ENCODE peak calls at places on chromosomes 11 and 22, in eight cellular contexts. One of them, this sample, is unnamed.

GRCh38 chr22:38153821-38154562 is 27.6 kb downstream of the PLA2G6 start:
- DNase-seq in PC-3: no peak
- DNase-seq in sigmoid colon: peak
- DNase-seq in uterus: no peak
- DNase-seq in CD4-positive, alpha-beta T cell: no peak
- DNase-seq in left ventricle myocardium inferior: no peak
- DNase-seq in IMR-90: no peak
- DNase-seq in transverse colon: peak
- DNase-seq in this sample: no peak

GRCh38 chr11:120512727-120513435 is 1.3 kb downstream of the GRIK4 start:
- DNase-seq in PC-3: peak
- DNase-seq in sigmoid colon: no peak
- DNase-seq in uterus: no peak
- DNase-seq in CD4-positive, alpha-beta T cell: no peak
- DNase-seq in left ventricle myocardium inferior: no peak
- DNase-seq in IMR-90: no peak
- DNase-seq in transverse colon: no peak
- DNase-seq in this sample: no peak

GRCh38 chr11:19508166-19508565 is 204.5 kb upstream of the NAV2 start:
- DNase-seq in PC-3: peak
- DNase-seq in sigmoid colon: no peak
- DNase-seq in uterus: no peak
- DNase-seq in CD4-positive, alpha-beta T cell: no peak
- DNase-seq in left ventricle myocardium inferior: no peak
- DNase-seq in IMR-90: peak
- DNase-seq in transverse colon: peak
- DNase-seq in this sample: no peak

GRCh38 chr11:72591785-72592490 is 82.3 kb downstream of the PDE2A start:
- DNase-seq in PC-3: no peak
- DNase-seq in sigmoid colon: no peak
- DNase-seq in uterus: no peak
- DNase-seq in CD4-positive, alpha-beta T cell: peak
- DNase-seq in left ventricle myocardium inferior: no peak
- DNase-seq in IMR-90: no peak
- DNase-seq in transverse colon: no peak
- DNase-seq in this sample: no peak

GRCh38 chr11:71998649-71999310 is at the start of gene IL18BP:
- DNase-seq in PC-3: no peak
- DNase-seq in sigmoid colon: peak
- DNase-seq in uterus: no peak
- DNase-seq in CD4-positive, alpha-beta T cell: no peak
- DNase-seq in left ventricle myocardium inferior: no peak
- DNase-seq in IMR-90: no peak
- DNase-seq in transverse colon: peak
- DNase-seq in this sample: no peak

GRCh38 chr11:125842319-125842948 is 9.3 kb downstream of the PATE4 start:
- DNase-seq in PC-3: no peak
- DNase-seq in sigmoid colon: no peak
- DNase-seq in uterus: no peak
- DNase-seq in CD4-positive, alpha-beta T cell: no peak
- DNase-seq in left ventricle myocardium inferior: no peak
- DNase-seq in IMR-90: no peak
- DNase-seq in transverse colon: no peak
- DNase-seq in this sample: no peak

GRCh38 chr22:44686873-44687600 is 15.0 kb upstream of the PRR5 start:
- DNase-seq in PC-3: no peak
- DNase-seq in sigmoid colon: no peak
- DNase-seq in uterus: no peak
- DNase-seq in CD4-positive, alpha-beta T cell: no peak
- DNase-seq in left ventricle myocardium inferior: no peak
- DNase-seq in IMR-90: peak
- DNase-seq in transverse colon: no peak
- DNase-seq in this sample: peak

GRCh38 chr22:39431821-39432251 is 25.0 kb upstream of the MGAT3 start:
- DNase-seq in PC-3: no peak
- DNase-seq in sigmoid colon: no peak
- DNase-seq in uterus: peak
- DNase-seq in CD4-positive, alpha-beta T cell: no peak
- DNase-seq in left ventricle myocardium inferior: peak
- DNase-seq in IMR-90: peak
- DNase-seq in transverse colon: no peak
- DNase-seq in this sample: peak

GRCh38 chr11:82701847-82702520 is 31.7 kb downstream of the FAM181B start:
- DNase-seq in PC-3: peak
- DNase-seq in sigmoid colon: no peak
- DNase-seq in uterus: no peak
- DNase-seq in CD4-positive, alpha-beta T cell: no peak
- DNase-seq in left ventricle myocardium inferior: no peak
- DNase-seq in IMR-90: peak
- DNase-seq in transverse colon: peak
- DNase-seq in this sample: peak

GRCh38 chr11:2699531-2700414 is at the start of gene KCNQ1OT1:
- DNase-seq in PC-3: peak
- DNase-seq in sigmoid colon: peak
- DNase-seq in uterus: peak
- DNase-seq in CD4-positive, alpha-beta T cell: peak
- DNase-seq in left ventricle myocardium inferior: peak
- DNase-seq in IMR-90: peak
- DNase-seq in transverse colon: peak
- DNase-seq in this sample: peak
- H3K27ac ChIP-seq in PC-3: peak
- H3K27ac ChIP-seq in sigmoid colon: peak
- H3K27ac ChIP-seq in uterus: peak
- H3K27ac ChIP-seq in CD4-positive, alpha-beta T cell: no peak
- H3K27ac ChIP-seq in left ventricle myocardium inferior: peak
- H3K27ac ChIP-seq in IMR-90: peak
- H3K27ac ChIP-seq in transverse colon: peak
- H3K27ac ChIP-seq in this sample: peak

GRCh38 chr22:23837911-23838685 is 708 bp downstream of the DERL3 start:
- DNase-seq in PC-3: no peak
- DNase-seq in sigmoid colon: no peak
- DNase-seq in uterus: no peak
- DNase-seq in CD4-positive, alpha-beta T cell: no peak
- DNase-seq in left ventricle myocardium inferior: no peak
- DNase-seq in IMR-90: no peak
- DNase-seq in transverse colon: no peak
- DNase-seq in this sample: no peak
- TF ChIP-seq CTCF in PC-3: no peak
- TF ChIP-seq CTCF in sigmoid colon: no peak
- TF ChIP-seq CTCF in uterus: no peak
- TF ChIP-seq CTCF in CD4-positive, alpha-beta T cell: no peak
- TF ChIP-seq CTCF in left ventricle myocardium inferior: no peak
- TF ChIP-seq CTCF in IMR-90: no peak
- TF ChIP-seq CTCF in transverse colon: no peak
- TF ChIP-seq CTCF in this sample: no peak

DNA sequence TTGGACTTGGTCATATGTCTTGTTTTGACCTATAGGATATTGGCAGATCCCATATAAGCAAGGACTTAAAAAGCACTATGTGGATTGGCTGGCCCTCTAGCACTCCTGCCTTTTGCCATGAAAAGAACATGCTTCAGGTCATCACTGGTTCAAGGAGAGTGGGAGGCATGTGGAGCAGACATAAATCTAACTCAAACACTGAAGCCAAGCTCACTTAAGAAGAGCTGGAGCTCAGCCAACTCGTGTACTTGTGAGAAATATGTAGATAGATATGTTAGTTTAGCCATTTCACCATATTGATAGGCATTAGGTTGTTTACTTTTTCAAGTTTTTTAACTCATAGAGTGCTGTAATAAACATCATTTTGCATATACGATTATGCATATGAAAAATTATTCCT is 19.9 kb upstream of the BBOX1 start:
- DNase-seq in PC-3: no peak
- DNase-seq in sigmoid colon: no peak
- DNase-seq in uterus: no peak
- DNase-seq in CD4-positive, alpha-beta T cell: no peak
- DNase-seq in left ventricle myocardium inferior: no peak
- DNase-seq in IMR-90: no peak
- DNase-seq in transverse colon: no peak
- DNase-seq in this sample: no peak
- H3K27ac ChIP-seq in PC-3: no peak
- H3K27ac ChIP-seq in sigmoid colon: no peak
- H3K27ac ChIP-seq in uterus: no peak
- H3K27ac ChIP-seq in CD4-positive, alpha-beta T cell: no peak
- H3K27ac ChIP-seq in left ventricle myocardium inferior: no peak
- H3K27ac ChIP-seq in IMR-90: no peak
- H3K27ac ChIP-seq in transverse colon: no peak
- H3K27ac ChIP-seq in this sample: no peak

GRCh38 chr11:102813484-102813883 is 15.5 kb upstream of the MMP1 start:
- DNase-seq in PC-3: no peak
- DNase-seq in sigmoid colon: no peak
- DNase-seq in uterus: no peak
- DNase-seq in CD4-positive, alpha-beta T cell: no peak
- DNase-seq in left ventricle myocardium inferior: no peak
- DNase-seq in IMR-90: no peak
- DNase-seq in transverse colon: no peak
- DNase-seq in this sample: no peak

GRCh38 chr11:102812188-102812587 is 14.2 kb upstream of the MMP1 start:
- DNase-seq in PC-3: no peak
- DNase-seq in sigmoid colon: no peak
- DNase-seq in uterus: no peak
- DNase-seq in CD4-positive, alpha-beta T cell: no peak
- DNase-seq in left ventricle myocardium inferior: no peak
- DNase-seq in IMR-90: no peak
- DNase-seq in transverse colon: no peak
- DNase-seq in this sample: no peak

GRCh38 chr11:102807921-102808320 is 10.0 kb upstream of the MMP1 start:
- DNase-seq in PC-3: peak
- DNase-seq in sigmoid colon: no peak
- DNase-seq in uterus: no peak
- DNase-seq in CD4-positive, alpha-beta T cell: no peak
- DNase-seq in left ventricle myocardium inferior: no peak
- DNase-seq in IMR-90: peak
- DNase-seq in transverse colon: no peak
- DNase-seq in this sample: peak

GRCh38 chr11:102806296-102806695 is 8.3 kb upstream of the MMP1 start:
- DNase-seq in PC-3: no peak
- DNase-seq in sigmoid colon: no peak
- DNase-seq in uterus: no peak
- DNase-seq in CD4-positive, alpha-beta T cell: no peak
- DNase-seq in left ventricle myocardium inferior: no peak
- DNase-seq in IMR-90: peak
- DNase-seq in transverse colon: no peak
- DNase-seq in this sample: peak

GRCh38 chr11:102810943-102811528 is 13.1 kb upstream of the MMP1 start:
- DNase-seq in PC-3: peak
- DNase-seq in sigmoid colon: no peak
- DNase-seq in uterus: no peak
- DNase-seq in CD4-positive, alpha-beta T cell: no peak
- DNase-seq in left ventricle myocardium inferior: no peak
- DNase-seq in IMR-90: peak
- DNase-seq in transverse colon: no peak
- DNase-seq in this sample: peak
- TF ChIP-seq CTCF in PC-3: peak
- TF ChIP-seq CTCF in sigmoid colon: peak
- TF ChIP-seq CTCF in uterus: no peak
- TF ChIP-seq CTCF in CD4-positive, alpha-beta T cell: no peak
- TF ChIP-seq CTCF in left ventricle myocardium inferior: peak
- TF ChIP-seq CTCF in IMR-90: peak
- TF ChIP-seq CTCF in transverse colon: peak
- TF ChIP-seq CTCF in this sample: peak

GRCh38 chr11:1671658-1672057 is 25.3 kb upstream of the KRTAP5-6 start:
- DNase-seq in PC-3: no peak
- DNase-seq in sigmoid colon: peak
- DNase-seq in uterus: no peak
- DNase-seq in CD4-positive, alpha-beta T cell: no peak
- DNase-seq in left ventricle myocardium inferior: no peak
- DNase-seq in IMR-90: no peak
- DNase-seq in transverse colon: no peak
- DNase-seq in this sample: no peak
- H3K27ac ChIP-seq in PC-3: no peak
- H3K27ac ChIP-seq in sigmoid colon: no peak
- H3K27ac ChIP-seq in uterus: no peak
- H3K27ac ChIP-seq in CD4-positive, alpha-beta T cell: no peak
- H3K27ac ChIP-seq in left ventricle myocardium inferior: no peak
- H3K27ac ChIP-seq in IMR-90: no peak
- H3K27ac ChIP-seq in transverse colon: no peak
- H3K27ac ChIP-seq in this sample: no peak

GRCh38 chr11:66546966-66547661 is 411 bp downstream of the ACTN3 start:
- DNase-seq in PC-3: no peak
- DNase-seq in sigmoid colon: no peak
- DNase-seq in uterus: no peak
- DNase-seq in CD4-positive, alpha-beta T cell: no peak
- DNase-seq in left ventricle myocardium inferior: no peak
- DNase-seq in IMR-90: no peak
- DNase-seq in transverse colon: no peak
- DNase-seq in this sample: no peak

GRCh38 chr11:66547662-66548009 is 933 bp downstream of the ACTN3 start:
- DNase-seq in PC-3: no peak
- DNase-seq in sigmoid colon: no peak
- DNase-seq in uterus: no peak
- DNase-seq in CD4-positive, alpha-beta T cell: no peak
- DNase-seq in left ventricle myocardium inferior: no peak
- DNase-seq in IMR-90: no peak
- DNase-seq in transverse colon: no peak
- DNase-seq in this sample: no peak

GRCh38 chr11:66548041-66548440 is 1.3 kb downstream of the ACTN3 start:
- DNase-seq in PC-3: no peak
- DNase-seq in sigmoid colon: no peak
- DNase-seq in uterus: no peak
- DNase-seq in CD4-positive, alpha-beta T cell: no peak
- DNase-seq in left ventricle myocardium inferior: no peak
- DNase-seq in IMR-90: no peak
- DNase-seq in transverse colon: no peak
- DNase-seq in this sample: no peak

GRCh38 chr11:66546368-66546965 is at the start of gene ACTN3:
- DNase-seq in PC-3: no peak
- DNase-seq in sigmoid colon: peak
- DNase-seq in uterus: peak
- DNase-seq in CD4-positive, alpha-beta T cell: no peak
- DNase-seq in left ventricle myocardium inferior: peak
- DNase-seq in IMR-90: no peak
- DNase-seq in transverse colon: peak
- DNase-seq in this sample: no peak

GRCh38 chr11:66545701-66546367 is at the start of gene ZDHHC24:
- DNase-seq in PC-3: peak
- DNase-seq in sigmoid colon: peak
- DNase-seq in uterus: peak
- DNase-seq in CD4-positive, alpha-beta T cell: peak
- DNase-seq in left ventricle myocardium inferior: peak
- DNase-seq in IMR-90: peak
- DNase-seq in transverse colon: peak
- DNase-seq in this sample: peak
- TF ChIP-seq CTCF in PC-3: no peak
- TF ChIP-seq CTCF in sigmoid colon: no peak
- TF ChIP-seq CTCF in uterus: peak
- TF ChIP-seq CTCF in CD4-positive, alpha-beta T cell: no peak
- TF ChIP-seq CTCF in left ventricle myocardium inferior: no peak
- TF ChIP-seq CTCF in IMR-90: no peak
- TF ChIP-seq CTCF in transverse colon: no peak
- TF ChIP-seq CTCF in this sample: no peak

This sample was measured in brain microvascular endothelial cell.